ENCODE peak calls at places on chromosomes 2 and 18, in ten cellular contexts. L, U, D, Y, R, Q, X, P, V and S are unnamed samples.

GRCh38 chr2:75607988-75608683 is 38.4 kb upstream of the MRPL19 start:
- DNase-seq in L (no peak), U (no peak), D (no peak), Y (no peak), R (no peak), Q (peak; percentile 4), X (peak; percentile 90), P (peak; percentile 55), V (no peak), S (no peak)

GRCh38 chr2:44016282-44016681 is 20.5 kb upstream of the LRPPRC start:
- DNase-seq in L (peak; percentile 61), U (no peak), D (no peak), Y (no peak), R (no peak), Q (no peak), X (peak; percentile 42), P (peak; percentile 87), V (peak; percentile 51), S (peak; percentile 14)

GRCh38 chr2:190947139-190947538 is 66.5 kb downstream of the GLS start:
- DNase-seq in L (no peak), U (no peak), D (no peak), Y (no peak), R (no peak), Q (no peak), X (peak; percentile 57), P (no peak), V (peak; percentile 56), S (no peak)

GRCh38 chr18:73043231-73044000 is 175.6 kb upstream of the NETO1 start:
- DNase-seq in L (no peak), U (no peak), D (no peak), Y (peak; percentile 53), R (no peak), Q (peak; percentile 84), X (peak; percentile 53), P (no peak), V (no peak), S (no peak)

GRCh38 chr2:151049746-151050145 is 211.9 kb downstream of the RBM43 start:
- DNase-seq in L (no peak), U (no peak), D (peak; percentile 6), Y (no peak), R (no peak), Q (no peak), X (peak; percentile 91), P (no peak), V (peak; percentile 54), S (no peak)

GRCh38 chr2:167438206-167438605 is 549.9 kb downstream of the XIRP2 start:
- DNase-seq in L (no peak), U (no peak), D (no peak), Y (no peak), R (no peak), Q (no peak), X (peak; percentile 83), P (peak; percentile 39), V (peak; percentile 83), S (no peak)

GRCh38 chr2:191572319-191572718 is 105.6 kb upstream of the NABP1 start:
- DNase-seq in L (no peak), U (no peak), D (no peak), Y (no peak), R (no peak), Q (no peak), X (no peak), P (no peak), V (no peak), S (no peak)

GRCh38 chr2:65790676-65790935 is 358.2 kb upstream of the SPRED2 start:
- DNase-seq in L (no peak), U (no peak), D (no peak), Y (no peak), R (no peak), Q (no peak), X (no peak), P (peak; percentile 52), V (no peak), S (no peak)

GRCh38 chr2:237141556-237141955 is 55.9 kb downstream of the COPS8 start:
- DNase-seq in L (no peak), U (peak; percentile 42), D (no peak), Y (no peak), R (no peak), Q (no peak), X (peak; percentile 9), P (no peak), V (peak; percentile 41), S (no peak)

GRCh38 chr2:203900298-203900697 is 32.7 kb downstream of the CTLA4 start:
- DNase-seq in L (no peak), U (no peak), D (no peak), Y (no peak), R (no peak), Q (no peak), X (no peak), P (no peak), V (no peak), S (no peak)

GRCh38 chr18:13240060-13240725 is 21.6 kb downstream of the LDLRAD4 start:
- DNase-seq in L (no peak), U (no peak), D (no peak), Y (no peak), R (no peak), Q (no peak), X (no peak), P (no peak), V (no peak), S (no peak)